ENCODE peak calls at places on chromosomes 3 and 15, in ten cellular contexts. B is H1, W is stomach, O is esophagus muscularis mucosa, T is K562, Y is HepG2, M is suprapubic skin, J is sigmoid colon, N is upper lobe of left lung, L is SK-N-SH. C is an unnamed sample.
A peak's percentile ranks its signal among the peaks of the same experiment; 100 is the strongest.

GRCh38 chr3:101635954-101636798 is 40.8 kb downstream of the ZBTB11 start:
- DNase-seq in W (peak; percentile 58), L (peak; percentile 56), M (no peak), T (peak; percentile 62), B (peak; percentile 89), Y (peak; percentile 44), N (no peak), O (peak; percentile 64), J (no peak), C (peak; percentile 56)

GRCh38 chr3:38141952-38142273 is 3.5 kb downstream of the MYD88 start:
- DNase-seq in N (no peak), L (no peak), O (no peak), W (no peak), J (no peak), T (no peak), B (no peak), M (no peak), Y (no peak), C (no peak)

GRCh38 chr3:30186741-30187219 is 419.6 kb upstream of the TGFBR2 start:
- DNase-seq in B (no peak), L (peak; percentile 6), M (no peak), J (no peak), O (no peak), W (no peak), N (no peak), T (no peak), Y (no peak), C (no peak)

GRCh38 chr3:192935441-192935840 is 17.8 kb upstream of the MB21D2 start:
- DNase-seq in W (no peak), L (no peak), N (no peak), M (no peak), B (no peak), Y (no peak), O (no peak), T (no peak), J (no peak), C (no peak)

GRCh38 chr3:70072754-70073153 is 73.2 kb downstream of the SAMMSON start:
- DNase-seq in T (no peak), W (no peak), Y (no peak), L (no peak), O (no peak), B (no peak), M (no peak), N (no peak), J (no peak), C (no peak)

GRCh38 chr3:42014949-42015533 is 53.1 kb upstream of the ULK4 start:
- DNase-seq in T (peak; percentile 49), W (peak; percentile 37), B (no peak), L (peak; percentile 36), J (peak; percentile 83), M (peak; percentile 80), N (no peak), Y (peak; percentile 85), O (no peak), C (peak; percentile 55)

GRCh38 chr3:55554621-55555020 is 67.5 kb upstream of the WNT5A start:
- DNase-seq in W (no peak), M (no peak), N (no peak), J (no peak), Y (no peak), T (no peak), O (no peak), B (peak; percentile 59), L (no peak), C (no peak)

GRCh38 chr3:56629451-56629850 is 53.6 kb downstream of the TASOR start:
- DNase-seq in L (no peak), O (no peak), Y (no peak), J (no peak), N (no peak), B (no peak), M (no peak), T (no peak), W (no peak), C (no peak)

GRCh38 chr3:41369838-41370237 is 170.5 kb downstream of the CTNNB1 start:
- DNase-seq in N (no peak), T (no peak), Y (no peak), B (no peak), L (peak; percentile 44), M (no peak), O (no peak), W (no peak), J (no peak), C (no peak)

GRCh38 chr3:126290325-126290724 is 66.9 kb downstream of the KLF15 start:
- DNase-seq in O (no peak), W (no peak), J (peak; percentile 43), L (no peak), Y (no peak), T (no peak), N (no peak), B (no peak), M (no peak), C (no peak)

GRCh38 chr3:12993623-12994356 is 79.4 kb downstream of the IQSEC1 start:
- DNase-seq in T (peak; percentile 84), M (peak; percentile 69), N (peak; percentile 92), O (no peak), J (peak; percentile 73), W (peak; percentile 46), B (peak; percentile 75), L (peak; percentile 83), Y (no peak), C (peak; percentile 34)

GRCh38 chr3:57130426-57131209 is 34.5 kb downstream of the IL17RD start:
- DNase-seq in B (peak; percentile 94), M (no peak), O (no peak), L (peak; percentile 81), W (no peak), J (no peak), Y (no peak), N (peak; percentile 58), T (no peak), C (no peak)

GRCh38 chr3:105944721-105945120 is 75.9 kb upstream of the CBLB start:
- DNase-seq in N (no peak), O (no peak), B (no peak), J (no peak), M (no peak), T (no peak), Y (peak; percentile 4), W (no peak), L (no peak), C (no peak)

GRCh38 chr15:61818801-61819200 is 241.4 kb downstream of the VPS13C start:
- DNase-seq in N (no peak), O (peak; percentile 68), W (no peak), J (no peak), B (no peak), T (no peak), L (no peak), M (no peak), Y (no peak), C (no peak)

GRCh38 chr3:112640333-112640863 is 545 bp downstream of the CCDC80 start:
- DNase-seq in O (no peak), T (no peak), L (peak; percentile 32), J (peak; percentile 75), N (no peak), Y (no peak), B (no peak), W (no peak), M (no peak), C (no peak)

GRCh38 chr15:29825205-29825604 is 2.9 kb upstream of the TJP1 start:
- DNase-seq in O (no peak), W (no peak), M (no peak), L (no peak), Y (no peak), J (no peak), T (no peak), B (no peak), N (no peak), C (no peak)
- TF ChIP-seq EP300 in O (no peak), W (no peak), M (no peak), L (peak; percentile 43), Y (no peak), J (no peak), T (peak; percentile 10), B (no peak), N (no peak), C (no peak)

GRCh38 chr15:53549697-53550315 is 209.7 kb downstream of the WDR72 start:
- DNase-seq in N (no peak), Y (no peak), O (no peak), T (no peak), J (no peak), W (no peak), L (no peak), B (no peak), M (no peak), C (no peak)
- TF ChIP-seq POLR2AphosphoS5 in N (no peak), Y (no peak), O (no peak), T (no peak), J (no peak), W (no peak), L (no peak), B (no peak), M (no peak), C (peak; percentile 31)

GRCh38 chr3:155083313-155083905 is 3.3 kb downstream of the MME start:
- DNase-seq in B (no peak), M (no peak), O (no peak), T (no peak), L (no peak), J (no peak), W (no peak), Y (no peak), N (no peak), C (no peak)

GRCh38 chr3:155088705-155089380 is 8.7 kb downstream of the MME start:
- DNase-seq in T (no peak), W (no peak), L (no peak), M (no peak), N (no peak), B (no peak), Y (no peak), J (no peak), O (no peak), C (no peak)

GRCh38 chr3:155084567-155084966 is 4.4 kb downstream of the MME start:
- DNase-seq in T (no peak), Y (no peak), M (no peak), B (no peak), O (no peak), L (no peak), N (no peak), J (no peak), W (no peak), C (no peak)

GRCh38 chr3:155089495-155089894 is 9.4 kb downstream of the MME start:
- DNase-seq in Y (no peak), L (no peak), O (no peak), B (no peak), W (no peak), T (no peak), J (no peak), N (no peak), M (no peak), C (no peak)

GRCh38 chr3:155086041-155086440 is 5.9 kb downstream of the MME start:
- DNase-seq in M (no peak), Y (no peak), J (no peak), W (no peak), O (no peak), L (no peak), N (no peak), T (no peak), B (no peak), C (no peak)
- H3K4me1 ChIP-seq in M (peaks cover under 1% of the 10 kb centered on the region), Y (no peaks in the 10 kb centered on the region), J (no peaks in the 10 kb centered on the region), W (no peaks in the 10 kb centered on the region), O (no peaks in the 10 kb centered on the region), L (no peaks in the 10 kb centered on the region), N (no peaks in the 10 kb centered on the region), T (no peaks in the 10 kb centered on the region), B (peaks cover 3% of the 10 kb centered on the region), C (no peaks in the 10 kb centered on the region)

GRCh38 chr15:97961067-97961954 is 808 bp downstream of the ARRDC4 start:
- DNase-seq in T (peak; percentile 43), J (peak; percentile 89), B (peak; percentile 78), L (peak; percentile 56), M (peak; percentile 83), O (no peak), Y (peak; percentile 2), W (peak; percentile 53), N (peak; percentile 92), C (peak; percentile 66)
- TF ChIP-seq EP300 in T (no peak), J (no peak), B (no peak), L (no peak), M (no peak), O (no peak), Y (no peak), W (no peak), N (no peak), C (no peak)

C was measured in transverse colon.